ENCODE peak calls at places on chromosomes 1 and 21, in six cellular contexts. One of them, this sample, is unnamed.

GRCh38 chr1:246588322-246588721 is 22.1 kb downstream of the CNST start:
- DNase-seq in GM23248: peak
- DNase-seq in HCT116: no peak
- DNase-seq in right lobe of liver: no peak
- DNase-seq in lower lobe of right lung: no peak
- DNase-seq in tibial artery: no peak
- DNase-seq in this sample: peak

GRCh38 chr1:59703226-59703917 is 111.4 kb upstream of the HOOK1 start:
- DNase-seq in lower lobe of right lung: no peak
- DNase-seq in right lobe of liver: no peak
- DNase-seq in HCT116: no peak
- DNase-seq in GM23248: peak
- DNase-seq in tibial artery: no peak
- DNase-seq in this sample: no peak

GRCh38 chr21:15367061-15367626 is 302.3 kb upstream of the NRIP1 start:
- DNase-seq in right lobe of liver: no peak
- DNase-seq in HCT116: no peak
- DNase-seq in tibial artery: no peak
- DNase-seq in lower lobe of right lung: no peak
- DNase-seq in GM23248: peak
- DNase-seq in this sample: no peak

GRCh38 chr21:41768371-41769042 is 1.7 kb upstream of the RIPK4 start:
- DNase-seq in HCT116: peak
- DNase-seq in right lobe of liver: peak
- DNase-seq in GM23248: peak
- DNase-seq in tibial artery: no peak
- DNase-seq in lower lobe of right lung: peak
- DNase-seq in this sample: peak

GRCh38 chr1:247077768-247078314 is 770 bp downstream of the ZNF670 start:
- DNase-seq in lower lobe of right lung: no peak
- DNase-seq in tibial artery: no peak
- DNase-seq in right lobe of liver: no peak
- DNase-seq in GM23248: peak
- DNase-seq in HCT116: no peak
- DNase-seq in this sample: peak

GRCh38 chr1:41341756-41342562 is 19.3 kb upstream of the FOXO6 start:
- DNase-seq in lower lobe of right lung: no peak
- DNase-seq in GM23248: peak
- DNase-seq in tibial artery: no peak
- DNase-seq in right lobe of liver: no peak
- DNase-seq in HCT116: no peak
- DNase-seq in this sample: no peak

GRCh38 chr1:36330940-36331339 is 7.5 kb upstream of the EVA1B start:
- DNase-seq in lower lobe of right lung: no peak
- DNase-seq in right lobe of liver: no peak
- DNase-seq in HCT116: no peak
- DNase-seq in GM23248: no peak
- DNase-seq in tibial artery: no peak
- DNase-seq in this sample: no peak

GRCh38 chr1:97721221-97721620 is 199.6 kb downstream of the DPYD start:
- DNase-seq in HCT116: no peak
- DNase-seq in GM23248: no peak
- DNase-seq in lower lobe of right lung: no peak
- DNase-seq in right lobe of liver: no peak
- DNase-seq in tibial artery: no peak
- DNase-seq in this sample: no peak

GRCh38 chr1:13549521-13549920 is 34.1 kb upstream of the PDPN start:
- DNase-seq in lower lobe of right lung: no peak
- DNase-seq in tibial artery: no peak
- DNase-seq in right lobe of liver: no peak
- DNase-seq in GM23248: no peak
- DNase-seq in HCT116: no peak
- DNase-seq in this sample: no peak

GRCh38 chr1:20760322-20760721 is 26.8 kb downstream of the HP1BP3 start:
- DNase-seq in GM23248: no peak
- DNase-seq in HCT116: no peak
- DNase-seq in tibial artery: no peak
- DNase-seq in lower lobe of right lung: no peak
- DNase-seq in right lobe of liver: no peak
- DNase-seq in this sample: no peak

GRCh38 chr1:54768093-54768492 is 3.8 kb upstream of the PARS2 start:
- DNase-seq in GM23248: peak
- DNase-seq in HCT116: no peak
- DNase-seq in tibial artery: no peak
- DNase-seq in lower lobe of right lung: no peak
- DNase-seq in right lobe of liver: no peak
- DNase-seq in this sample: no peak

GRCh38 chr21:36008505-36008904 is 51.8 kb downstream of the SETD4 start:
- DNase-seq in GM23248: no peak
- DNase-seq in tibial artery: no peak
- DNase-seq in right lobe of liver: no peak
- DNase-seq in HCT116: no peak
- DNase-seq in lower lobe of right lung: no peak
- DNase-seq in this sample: no peak

GRCh38 chr1:37475380-37476086 is 1.2 kb downstream of the ZC3H12A start:
- DNase-seq in lower lobe of right lung: no peak
- DNase-seq in tibial artery: no peak
- DNase-seq in right lobe of liver: no peak
- DNase-seq in GM23248: peak
- DNase-seq in HCT116: no peak
- DNase-seq in this sample: no peak

GRCh38 chr1:51956528-51957509 is 33.7 kb downstream of the RAB3B start:
- DNase-seq in GM23248: peak
- DNase-seq in lower lobe of right lung: no peak
- DNase-seq in tibial artery: no peak
- DNase-seq in HCT116: peak
- DNase-seq in right lobe of liver: no peak
- DNase-seq in this sample: no peak

GRCh38 chr1:11800756-11801433 is 4.9 kb downstream of the MTHFR start:
- DNase-seq in tibial artery: no peak
- DNase-seq in GM23248: no peak
- DNase-seq in lower lobe of right lung: no peak
- DNase-seq in right lobe of liver: peak
- DNase-seq in HCT116: peak
- DNase-seq in this sample: no peak

GRCh38 chr1:70990460-70991253 is 57.0 kb downstream of the PTGER3 start:
- DNase-seq in lower lobe of right lung: no peak
- DNase-seq in tibial artery: no peak
- DNase-seq in HCT116: no peak
- DNase-seq in GM23248: no peak
- DNase-seq in right lobe of liver: no peak
- DNase-seq in this sample: no peak

GRCh38 chr1:201154389-201155165 is at the start of gene TMEM9:
- DNase-seq in tibial artery: peak
- DNase-seq in lower lobe of right lung: peak
- DNase-seq in HCT116: peak
- DNase-seq in right lobe of liver: peak
- DNase-seq in GM23248: peak
- DNase-seq in this sample: peak

GRCh38 chr1:156608036-156608674 is 6.9 kb upstream of the GPATCH4 start:
- DNase-seq in tibial artery: no peak
- DNase-seq in right lobe of liver: no peak
- DNase-seq in GM23248: peak
- DNase-seq in HCT116: peak
- DNase-seq in lower lobe of right lung: no peak
- DNase-seq in this sample: peak

GRCh38 chr1:177800386-177801058 is 169.3 kb downstream of the SEC16B start:
- DNase-seq in GM23248: peak
- DNase-seq in right lobe of liver: no peak
- DNase-seq in HCT116: no peak
- DNase-seq in lower lobe of right lung: no peak
- DNase-seq in tibial artery: no peak
- DNase-seq in this sample: peak

GRCh38 chr1:145990249-145991097 is 5.9 kb downstream of the TXNIP start:
- DNase-seq in lower lobe of right lung: peak
- DNase-seq in GM23248: peak
- DNase-seq in tibial artery: no peak
- DNase-seq in HCT116: no peak
- DNase-seq in right lobe of liver: no peak
- DNase-seq in this sample: no peak

GRCh38 chr1:1567831-1568380 is 6.8 kb downstream of the SSU72 start:
- DNase-seq in lower lobe of right lung: no peak
- DNase-seq in tibial artery: no peak
- DNase-seq in HCT116: no peak
- DNase-seq in GM23248: no peak
- DNase-seq in right lobe of liver: no peak
- DNase-seq in this sample: no peak

GRCh38 chr1:22660716-22661241 is 7.7 kb downstream of the C1QB start:
- DNase-seq in tibial artery: no peak
- DNase-seq in right lobe of liver: no peak
- DNase-seq in lower lobe of right lung: no peak
- DNase-seq in GM23248: no peak
- DNase-seq in HCT116: no peak
- DNase-seq in this sample: no peak

GRCh38 chr1:22665752-22666151 is 12.7 kb downstream of the C1QB start:
- DNase-seq in lower lobe of right lung: no peak
- DNase-seq in HCT116: peak
- DNase-seq in right lobe of liver: no peak
- DNase-seq in GM23248: peak
- DNase-seq in tibial artery: no peak
- DNase-seq in this sample: peak

GRCh38 chr1:22661880-22662279 is 8.8 kb downstream of the C1QB start:
- DNase-seq in lower lobe of right lung: no peak
- DNase-seq in tibial artery: no peak
- DNase-seq in HCT116: no peak
- DNase-seq in GM23248: no peak
- DNase-seq in right lobe of liver: no peak
- DNase-seq in this sample: no peak

GRCh38 chr1:22662986-22663408 is 10.0 kb downstream of the C1QB start:
- DNase-seq in tibial artery: no peak
- DNase-seq in lower lobe of right lung: no peak
- DNase-seq in HCT116: no peak
- DNase-seq in right lobe of liver: no peak
- DNase-seq in GM23248: no peak
- DNase-seq in this sample: no peak

DNA sequence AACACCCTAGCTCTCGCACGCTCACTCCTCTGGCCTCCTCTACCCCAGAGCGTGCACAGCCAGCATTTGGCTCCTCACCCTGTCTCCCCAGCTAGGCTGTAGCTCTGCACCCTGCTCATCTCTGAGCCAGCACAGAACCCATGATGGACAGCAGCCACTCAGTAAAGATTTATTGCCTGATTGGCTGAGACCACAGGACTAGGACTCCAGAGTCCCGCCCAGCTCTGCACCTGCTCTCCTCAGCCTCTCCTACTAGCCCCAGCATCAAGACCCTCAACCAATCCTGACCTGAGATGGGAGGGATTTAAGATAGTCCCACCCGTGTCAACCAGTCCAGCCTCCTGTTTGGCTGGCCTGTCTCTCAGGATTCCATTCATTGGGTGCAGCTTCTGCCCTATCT is 9.3 kb downstream of the C1QB start:
- DNase-seq in right lobe of liver: no peak
- DNase-seq in HCT116: peak
- DNase-seq in GM23248: no peak
- DNase-seq in lower lobe of right lung: no peak
- DNase-seq in tibial artery: peak
- DNase-seq in this sample: peak
- H3K27ac ChIP-seq in right lobe of liver: no peak
- H3K27ac ChIP-seq in HCT116: no peak
- H3K27ac ChIP-seq in GM23248: no peak
- H3K27ac ChIP-seq in lower lobe of right lung: no peak
- H3K27ac ChIP-seq in tibial artery: no peak
- H3K27ac ChIP-seq in this sample: no peak

GRCh38 chr1:29202053-29202452 is 20.4 kb upstream of the SRSF4 start:
- DNase-seq in HCT116: no peak
- DNase-seq in lower lobe of right lung: no peak
- DNase-seq in GM23248: peak
- DNase-seq in tibial artery: no peak
- DNase-seq in right lobe of liver: no peak
- DNase-seq in this sample: no peak
- H3K27ac ChIP-seq in HCT116: peak
- H3K27ac ChIP-seq in lower lobe of right lung: peak
- H3K27ac ChIP-seq in GM23248: peak
- H3K27ac ChIP-seq in tibial artery: peak
- H3K27ac ChIP-seq in right lobe of liver: no peak
- H3K27ac ChIP-seq in this sample: peak

DNA sequence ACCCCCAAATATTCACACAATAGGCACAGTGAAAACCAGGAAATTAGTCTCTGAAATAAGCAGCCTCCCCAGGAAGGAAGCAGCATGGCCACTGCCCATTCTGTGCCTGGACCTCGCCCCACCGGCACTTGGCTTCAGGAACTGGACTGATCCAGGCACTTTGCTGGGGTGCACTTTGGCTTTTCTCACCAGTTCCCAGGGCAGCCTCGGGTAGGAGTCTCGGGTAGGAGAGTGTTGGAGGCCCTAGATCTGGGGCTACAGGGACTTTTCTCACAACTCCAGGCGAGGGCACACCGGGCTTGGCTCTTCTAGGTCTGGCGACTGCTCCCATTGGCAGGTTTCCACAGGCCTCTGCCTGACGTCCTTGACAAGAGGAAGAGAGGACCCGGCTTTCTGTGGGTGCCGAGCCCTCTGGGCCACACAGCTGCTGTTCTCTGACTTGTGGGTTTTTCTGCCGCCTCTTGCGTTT is 18.7 kb downstream of the ADARB1 start:
- DNase-seq in right lobe of liver: no peak
- DNase-seq in lower lobe of right lung: no peak
- DNase-seq in HCT116: no peak
- DNase-seq in tibial artery: peak
- DNase-seq in GM23248: no peak
- DNase-seq in this sample: no peak
- H3K27ac ChIP-seq in right lobe of liver: no peak
- H3K27ac ChIP-seq in lower lobe of right lung: peak
- H3K27ac ChIP-seq in HCT116: no peak
- H3K27ac ChIP-seq in tibial artery: peak
- H3K27ac ChIP-seq in GM23248: no peak
- H3K27ac ChIP-seq in this sample: peak

DNA sequence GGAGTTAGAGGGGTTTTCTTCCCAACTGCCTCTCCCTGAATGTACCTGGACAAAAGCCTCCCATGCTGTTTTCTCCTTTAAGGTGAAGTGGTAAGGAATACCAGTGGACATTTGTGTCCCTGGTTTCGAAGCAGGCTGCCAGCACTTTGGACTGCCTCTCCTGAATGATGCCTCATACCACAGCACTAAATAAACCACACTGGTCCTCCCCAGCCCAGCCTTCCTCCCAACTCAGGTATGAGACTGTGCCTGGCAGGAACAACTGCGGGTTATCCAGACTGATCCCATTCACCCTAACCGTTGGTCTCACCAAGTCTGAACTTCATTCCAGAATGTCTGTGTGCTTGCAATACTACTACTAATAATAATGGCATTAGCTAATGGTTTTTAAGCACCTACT is 9.3 kb downstream of the COQ8A start:
- DNase-seq in GM23248: no peak
- DNase-seq in tibial artery: no peak
- DNase-seq in lower lobe of right lung: no peak
- DNase-seq in right lobe of liver: no peak
- DNase-seq in HCT116: no peak
- DNase-seq in this sample: no peak
- H3K27ac ChIP-seq in GM23248: no peak
- H3K27ac ChIP-seq in tibial artery: no peak
- H3K27ac ChIP-seq in lower lobe of right lung: no peak
- H3K27ac ChIP-seq in right lobe of liver: no peak
- H3K27ac ChIP-seq in HCT116: no peak
- H3K27ac ChIP-seq in this sample: no peak

DNA sequence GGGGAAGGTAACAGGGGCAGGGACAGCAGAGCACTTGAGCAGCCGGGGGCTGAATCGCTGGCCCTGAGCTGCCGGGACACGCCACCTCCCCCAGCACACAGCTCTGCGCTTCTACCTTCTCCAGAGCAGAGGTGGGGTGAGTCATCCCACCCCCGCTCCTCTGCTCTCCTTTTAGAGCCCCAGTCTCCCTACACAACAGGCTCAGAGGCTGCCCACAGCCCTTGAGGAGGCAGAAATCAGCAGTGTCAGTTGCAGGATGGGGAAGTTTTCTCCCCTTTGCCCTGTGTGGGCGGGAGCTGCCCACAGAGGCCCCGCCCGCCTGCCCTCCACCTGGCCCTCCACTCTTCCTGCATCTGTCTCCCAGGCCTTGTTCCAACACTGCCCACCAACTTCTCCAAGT is 94.6 kb downstream of the STUM start:
- DNase-seq in tibial artery: no peak
- DNase-seq in GM23248: peak
- DNase-seq in lower lobe of right lung: peak
- DNase-seq in right lobe of liver: peak
- DNase-seq in HCT116: peak
- DNase-seq in this sample: peak
- H3K27ac ChIP-seq in tibial artery: no peak
- H3K27ac ChIP-seq in GM23248: no peak
- H3K27ac ChIP-seq in lower lobe of right lung: peak
- H3K27ac ChIP-seq in right lobe of liver: no peak
- H3K27ac ChIP-seq in HCT116: peak
- H3K27ac ChIP-seq in this sample: peak

This sample was measured in RWPE1.